ENCODE peak calls at places on chromosomes 5 and 9, in seven cellular contexts. E, R, M, Z, F, G and T are unnamed samples.

GRCh38 chr9:99445920-99446319 is 223.8 kb downstream of the SEC61B start:
- DNase-seq in E (no peak), R (no peak), M (no peak), Z (no peak), F (no peak), G (no peak), T (peak)

GRCh38 chr5:27797220-27797619 is 758.8 kb upstream of the CDH9 start:
- DNase-seq in E (no peak), R (no peak), M (no peak), Z (no peak), F (no peak), G (no peak), T (no peak)

GRCh38 chr5:151496041-151496484 is 48.7 kb downstream of the SLC36A1 start:
- DNase-seq in E (no peak), R (no peak), M (no peak), Z (peak), F (no peak), G (no peak), T (no peak)

GRCh38 chr5:65800775-65801174 is 78.8 kb downstream of the NLN start:
- DNase-seq in E (no peak), R (no peak), M (no peak), Z (no peak), F (no peak), G (no peak), T (no peak)

GRCh38 chr5:98836175-98836574 is 62.7 kb downstream of the RGMB start:
- DNase-seq in E (no peak), R (no peak), M (no peak), Z (no peak), F (peak), G (no peak), T (no peak)

GRCh38 chr5:38994329-38994927 is 79.8 kb downstream of the RICTOR start:
- DNase-seq in E (no peak), R (no peak), M (peak), Z (no peak), F (peak), G (peak), T (no peak)

GRCh38 chr5:38387161-38387560 is 128.8 kb downstream of the EGFLAM start:
- DNase-seq in E (no peak), R (no peak), M (no peak), Z (no peak), F (no peak), G (no peak), T (no peak)

GRCh38 chr9:89605181-89606048 is 603 bp downstream of the GADD45G start:
- DNase-seq in E (peak), R (peak), M (peak), Z (peak), F (peak), G (peak), T (no peak)

GRCh38 chr9:136686794-136687711 is at the start of gene AGPAT2:
- DNase-seq in E (peak), R (peak), M (peak), Z (no peak), F (peak), G (peak), T (no peak)

GRCh38 chr5:128199104-128199503 is 115.5 kb downstream of the SLC12A2 start:
- DNase-seq in E (no peak), R (no peak), M (peak), Z (no peak), F (no peak), G (no peak), T (no peak)

GRCh38 chr5:177226882-177227281 is 76.6 kb downstream of the RAB24 start:
- DNase-seq in E (no peak), R (no peak), M (no peak), Z (no peak), F (no peak), G (no peak), T (no peak)

GRCh38 chr5:1538276-1538675 is 14.5 kb upstream of the LPCAT1 start:
- DNase-seq in E (peak), R (no peak), M (no peak), Z (no peak), F (no peak), G (no peak), T (no peak)

GRCh38 chr5:65186646-65187227 is 295.0 kb downstream of the ADAMTS6 start:
- DNase-seq in E (no peak), R (no peak), M (no peak), Z (no peak), F (no peak), G (no peak), T (no peak)

GRCh38 chr9:22447607-22448305 is 1.1 kb downstream of the DMRTA1 start:
- DNase-seq in E (no peak), R (no peak), M (peak), Z (no peak), F (peak), G (no peak), T (no peak)
- H3K4me3 ChIP-seq in E (peak), R (no peak), M (peak), Z (peak), F (peak), G (peak), T (peak)

DNA sequence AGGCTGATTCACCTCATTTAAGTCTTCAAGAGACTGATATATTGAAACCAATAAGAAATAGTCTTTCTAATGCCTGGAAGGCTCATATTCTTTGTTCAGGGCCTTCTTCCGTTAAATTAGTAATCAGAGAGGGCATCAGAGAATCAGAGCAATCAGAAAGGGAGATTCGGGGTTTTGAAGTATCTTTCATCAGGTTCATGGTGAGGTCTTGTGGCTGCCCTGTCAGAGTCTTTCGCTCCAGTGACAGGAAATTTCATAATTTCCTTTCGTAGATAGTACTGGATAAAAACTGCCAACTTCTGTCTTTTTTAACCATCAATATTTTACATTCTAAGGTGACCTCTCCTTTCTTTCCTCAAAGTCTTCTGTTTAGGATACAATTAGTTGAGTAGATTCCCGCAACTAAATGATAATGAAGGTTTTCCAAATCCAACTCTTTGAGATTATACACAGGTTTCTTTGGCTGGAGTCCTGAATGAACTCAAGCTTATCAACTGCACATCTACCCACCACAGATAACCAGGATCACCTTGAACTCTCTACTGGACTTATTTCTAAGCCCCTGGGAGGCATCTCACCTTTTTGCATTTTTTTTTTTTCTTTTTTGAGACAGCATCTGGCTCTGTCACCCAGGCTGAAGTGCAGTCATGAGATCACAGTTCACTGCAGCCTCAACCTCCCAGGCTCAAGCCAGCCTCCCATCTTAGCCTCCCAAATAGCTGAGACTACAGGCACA is 5.5 kb downstream of the IL31RA start:
- DNase-seq in E (no peak), R (no peak), M (no peak), Z (no peak), F (no peak), G (no peak), T (no peak)
- H3K4me3 ChIP-seq in E (no peak), R (no peak), M (no peak), Z (no peak), F (no peak), G (no peak), T (no peak)

GRCh38 chr5:172765766-172766286 is 5.2 kb downstream of the DUSP1 start:
- DNase-seq in E (no peak), R (no peak), M (peak), Z (no peak), F (peak), G (peak), T (peak)
- H3K4me3 ChIP-seq in E (peak), R (no peak), M (no peak), Z (peak), F (no peak), G (no peak), T (peak)

GRCh38 chr5:159331099-159331973 is 1.0 kb upstream of the IL12B start:
- DNase-seq in E (peak), R (peak), M (peak), Z (no peak), F (peak), G (peak), T (no peak)
- H3K4me3 ChIP-seq in E (peak), R (peak), M (no peak), Z (peak), F (peak), G (peak), T (peak)

DNA sequence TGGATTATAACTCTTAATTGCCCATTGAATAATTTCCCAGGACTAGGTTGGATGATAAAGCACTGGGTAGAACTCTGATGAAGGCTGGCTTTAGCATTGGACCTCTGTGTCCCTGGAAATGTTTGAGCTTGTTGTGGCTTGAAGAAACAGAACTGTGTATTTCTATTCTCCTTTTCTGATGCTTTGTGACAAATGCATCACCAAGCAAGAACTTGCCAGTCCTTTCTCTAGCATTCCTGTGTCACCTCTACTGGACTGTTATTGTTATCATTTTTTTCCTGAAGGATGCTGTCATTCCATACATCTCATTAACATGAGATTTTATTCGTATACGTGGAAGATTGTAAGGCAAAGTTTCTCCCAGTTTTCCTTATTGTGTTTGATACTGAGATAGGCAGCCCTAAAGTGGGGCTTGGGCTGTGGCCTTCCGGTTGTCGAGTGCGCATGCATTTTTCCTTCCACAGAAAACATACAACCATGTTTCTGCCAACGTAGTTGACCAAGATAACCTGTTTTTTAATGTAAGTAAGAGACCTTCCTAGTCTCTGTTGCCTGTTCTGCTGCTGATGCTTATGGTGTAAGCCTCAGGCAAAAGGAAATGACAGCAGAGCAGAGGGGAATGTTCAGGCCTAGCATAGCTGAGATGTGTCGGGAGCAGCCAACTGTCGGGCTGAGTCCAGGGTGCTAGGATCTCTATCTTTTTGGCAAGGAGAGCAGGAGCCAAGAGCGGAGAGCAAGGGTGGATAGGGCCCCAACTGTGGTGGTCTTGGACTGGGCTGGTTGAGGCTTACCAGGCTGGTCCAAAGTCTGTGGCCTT is 2.3 kb downstream of the NTRK2 start:
- DNase-seq in E (no peak), R (no peak), M (no peak), Z (no peak), F (no peak), G (peak), T (no peak)
- H3K4me3 ChIP-seq in E (no peak), R (no peak), M (no peak), Z (peak), F (no peak), G (peak), T (no peak)

GRCh38 chr5:34585601-34586104 is 70.5 kb upstream of the RAI14 start:
- DNase-seq in E (no peak), R (no peak), M (peak), Z (no peak), F (no peak), G (no peak), T (no peak)

GRCh38 chr5:34589832-34590231 is 66.3 kb upstream of the RAI14 start:
- DNase-seq in E (no peak), R (no peak), M (no peak), Z (no peak), F (no peak), G (no peak), T (no peak)

GRCh38 chr5:34584165-34584564 is 72.0 kb upstream of the RAI14 start:
- DNase-seq in E (no peak), R (no peak), M (no peak), Z (no peak), F (no peak), G (no peak), T (no peak)

GRCh38 chr5:34586117-34586885 is 69.8 kb upstream of the RAI14 start:
- DNase-seq in E (no peak), R (no peak), M (no peak), Z (no peak), F (no peak), G (no peak), T (peak)

DNA sequence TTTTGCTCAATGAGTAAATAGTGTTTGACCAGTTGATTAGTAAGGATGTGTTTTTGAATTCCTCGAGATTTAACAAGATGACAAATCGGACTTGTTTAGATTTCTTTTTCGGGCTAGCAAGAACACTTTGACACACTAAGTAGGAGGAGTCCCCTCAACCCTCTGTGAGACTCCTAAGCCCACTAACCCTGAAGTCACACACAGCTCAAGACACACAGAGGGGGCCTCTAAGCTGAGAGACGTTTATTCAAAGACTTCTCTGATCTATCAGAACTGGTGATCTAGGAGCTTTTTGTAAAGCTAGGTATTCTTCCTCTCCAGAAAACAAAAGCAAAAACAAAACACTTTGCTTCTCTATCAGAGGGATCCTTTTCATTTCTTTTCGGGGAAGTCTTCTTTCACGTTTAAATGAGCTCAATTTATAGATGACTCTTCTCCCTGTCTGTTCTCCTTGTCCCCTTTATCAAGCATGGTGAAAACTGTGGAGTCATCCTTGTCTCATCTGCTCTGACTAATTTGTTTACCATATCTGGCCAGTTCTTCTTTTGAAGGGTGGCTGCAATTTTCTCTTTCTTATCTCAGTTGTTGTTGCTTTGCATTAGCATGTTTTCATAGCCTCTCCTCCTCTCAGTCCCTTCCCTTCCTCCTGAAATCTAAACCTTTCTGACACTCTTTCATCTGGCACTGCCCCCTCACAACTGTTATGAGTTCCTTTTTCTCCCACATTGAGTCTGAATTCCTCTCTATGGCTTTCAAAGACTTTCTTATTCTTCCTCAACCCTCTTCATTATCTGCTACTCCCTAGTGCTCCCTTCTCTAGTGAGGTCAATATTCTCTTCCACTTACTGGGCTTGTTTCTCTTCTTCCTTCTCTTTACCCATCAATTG is 68.5 kb upstream of the RAI14 start:
- DNase-seq in E (no peak), R (no peak), M (no peak), Z (no peak), F (no peak), G (no peak), T (peak)
- H3K4me3 ChIP-seq in E (no peak), R (no peak), M (no peak), Z (no peak), F (no peak), G (no peak), T (no peak)

GRCh38 chr9:121545148-121545874 is 45.7 kb upstream of the GGTA1 start:
- DNase-seq in E (no peak), R (no peak), M (no peak), Z (no peak), F (no peak), G (no peak), T (no peak)

GRCh38 chr9:121550041-121550440 is 50.4 kb upstream of the GGTA1 start:
- DNase-seq in E (no peak), R (no peak), M (no peak), Z (no peak), F (no peak), G (peak), T (no peak)

GRCh38 chr9:121541256-121541655 is 41.6 kb upstream of the GGTA1 start:
- DNase-seq in E (no peak), R (no peak), M (no peak), Z (no peak), F (no peak), G (no peak), T (no peak)

GRCh38 chr9:121541945-121542344 is 42.3 kb upstream of the GGTA1 start:
- DNase-seq in E (no peak), R (no peak), M (no peak), Z (no peak), F (no peak), G (no peak), T (no peak)

GRCh38 chr9:121545875-121546423 is 46.3 kb upstream of the GGTA1 start:
- DNase-seq in E (peak), R (peak), M (peak), Z (peak), F (peak), G (peak), T (peak)
- H3K4me3 ChIP-seq in E (no peak), R (no peak), M (no peak), Z (peak), F (no peak), G (peak), T (peak)

DNA sequence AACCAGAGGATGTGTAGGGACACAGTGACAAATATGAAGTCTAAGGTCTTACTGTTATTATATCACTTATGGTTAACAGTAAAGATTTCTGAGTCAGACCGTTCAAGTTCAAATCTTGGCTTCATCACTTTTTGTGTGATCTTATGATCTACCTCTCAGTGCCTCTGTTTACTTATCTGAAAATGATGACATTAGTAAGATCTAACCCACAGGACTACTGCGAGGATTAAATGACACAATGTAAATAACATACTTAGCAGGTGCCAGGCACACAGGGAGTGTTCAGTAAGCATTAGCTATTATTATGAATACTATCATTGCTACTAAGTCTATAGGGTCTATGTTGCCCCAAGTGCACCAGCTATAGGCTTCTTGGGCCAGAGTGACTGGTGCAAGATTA is 2.0 kb downstream of the IRF1 start:
- DNase-seq in E (no peak), R (peak), M (no peak), Z (no peak), F (no peak), G (no peak), T (no peak)
- H3K4me3 ChIP-seq in E (peak), R (peak), M (no peak), Z (peak), F (peak), G (peak), T (peak)

GRCh38 chr5:140977003-140977402 is 10.7 kb downstream of the PCDHAC2 start:
- DNase-seq in E (no peak), R (no peak), M (no peak), Z (no peak), F (no peak), G (no peak), T (no peak)
- H3K4me3 ChIP-seq in E (no peak), R (no peak), M (no peak), Z (no peak), F (no peak), G (no peak), T (no peak)